ENCODE peak calls at places on chromosomes 7 and 10, in nine cellular contexts. One of them, this sample, is unnamed.

GRCh38 chr7:101169838-101170531 is 4.6 kb upstream of the VGF start:
- DNase-seq in IMR-90: peak
- DNase-seq in HCT116: no peak
- DNase-seq in stomach: peak
- DNase-seq in Caco-2: peak
- DNase-seq in mesendoderm: peak
- DNase-seq in lower lobe of right lung: peak
- DNase-seq in heart left ventricle: peak
- DNase-seq in effector memory CD4-positive, alpha-beta T cell: peak
- DNase-seq in this sample: peak

GRCh38 chr7:102396710-102397019 is 502 bp downstream of the PRKRIP1 start:
- DNase-seq in IMR-90: no peak
- DNase-seq in HCT116: no peak
- DNase-seq in stomach: no peak
- DNase-seq in Caco-2: no peak
- DNase-seq in mesendoderm: no peak
- DNase-seq in lower lobe of right lung: no peak
- DNase-seq in heart left ventricle: no peak
- DNase-seq in effector memory CD4-positive, alpha-beta T cell: no peak
- DNase-seq in this sample: no peak

GRCh38 chr10:127869329-127869728 is 23.4 kb downstream of the CLRN3 start:
- DNase-seq in IMR-90: no peak
- DNase-seq in HCT116: no peak
- DNase-seq in stomach: no peak
- DNase-seq in Caco-2: no peak
- DNase-seq in mesendoderm: no peak
- DNase-seq in lower lobe of right lung: no peak
- DNase-seq in heart left ventricle: no peak
- DNase-seq in effector memory CD4-positive, alpha-beta T cell: no peak
- DNase-seq in this sample: no peak

GRCh38 chr10:7826971-7827370 is 8.7 kb downstream of the TAF3 start:
- DNase-seq in IMR-90: peak
- DNase-seq in HCT116: no peak
- DNase-seq in stomach: no peak
- DNase-seq in Caco-2: peak
- DNase-seq in mesendoderm: peak
- DNase-seq in lower lobe of right lung: no peak
- DNase-seq in heart left ventricle: no peak
- DNase-seq in effector memory CD4-positive, alpha-beta T cell: no peak
- DNase-seq in this sample: no peak

GRCh38 chr10:113179966-113180365 is 229.9 kb downstream of the TCF7L2 start:
- DNase-seq in IMR-90: no peak
- DNase-seq in HCT116: no peak
- DNase-seq in stomach: no peak
- DNase-seq in Caco-2: no peak
- DNase-seq in mesendoderm: no peak
- DNase-seq in lower lobe of right lung: no peak
- DNase-seq in heart left ventricle: no peak
- DNase-seq in effector memory CD4-positive, alpha-beta T cell: no peak
- DNase-seq in this sample: no peak

GRCh38 chr7:46297515-46297914 is 376.4 kb upstream of the IGFBP3 start:
- DNase-seq in IMR-90: no peak
- DNase-seq in HCT116: no peak
- DNase-seq in stomach: no peak
- DNase-seq in Caco-2: no peak
- DNase-seq in mesendoderm: no peak
- DNase-seq in lower lobe of right lung: no peak
- DNase-seq in heart left ventricle: no peak
- DNase-seq in effector memory CD4-positive, alpha-beta T cell: no peak
- DNase-seq in this sample: no peak

GRCh38 chr7:36747969-36748574 is 23.8 kb upstream of the AOAH start:
- DNase-seq in IMR-90: no peak
- DNase-seq in HCT116: no peak
- DNase-seq in stomach: no peak
- DNase-seq in Caco-2: no peak
- DNase-seq in mesendoderm: no peak
- DNase-seq in lower lobe of right lung: no peak
- DNase-seq in heart left ventricle: no peak
- DNase-seq in effector memory CD4-positive, alpha-beta T cell: no peak
- DNase-seq in this sample: no peak

GRCh38 chr7:130380861-130381455 is 664 bp downstream of the CPA1 start:
- DNase-seq in IMR-90: no peak
- DNase-seq in HCT116: no peak
- DNase-seq in stomach: no peak
- DNase-seq in Caco-2: no peak
- DNase-seq in mesendoderm: no peak
- DNase-seq in lower lobe of right lung: no peak
- DNase-seq in heart left ventricle: no peak
- DNase-seq in effector memory CD4-positive, alpha-beta T cell: no peak
- DNase-seq in this sample: no peak

GRCh38 chr7:100894860-100895700 is 608 bp downstream of the ACHE start:
- DNase-seq in IMR-90: no peak
- DNase-seq in HCT116: no peak
- DNase-seq in stomach: peak
- DNase-seq in Caco-2: peak
- DNase-seq in mesendoderm: peak
- DNase-seq in lower lobe of right lung: no peak
- DNase-seq in heart left ventricle: peak
- DNase-seq in effector memory CD4-positive, alpha-beta T cell: peak
- DNase-seq in this sample: peak

GRCh38 chr7:148623586-148624282 is 33.2 kb downstream of the C7orf33 start:
- DNase-seq in IMR-90: peak
- DNase-seq in HCT116: no peak
- DNase-seq in stomach: no peak
- DNase-seq in Caco-2: no peak
- DNase-seq in mesendoderm: no peak
- DNase-seq in lower lobe of right lung: no peak
- DNase-seq in heart left ventricle: no peak
- DNase-seq in effector memory CD4-positive, alpha-beta T cell: no peak
- DNase-seq in this sample: no peak

GRCh38 chr10:78286675-78287074 is 253.0 kb downstream of the RPS24 start:
- DNase-seq in IMR-90: no peak
- DNase-seq in HCT116: no peak
- DNase-seq in stomach: no peak
- DNase-seq in Caco-2: no peak
- DNase-seq in mesendoderm: no peak
- DNase-seq in lower lobe of right lung: no peak
- DNase-seq in heart left ventricle: no peak
- DNase-seq in effector memory CD4-positive, alpha-beta T cell: no peak
- DNase-seq in this sample: no peak

GRCh38 chr10:78280604-78281003 is 246.9 kb downstream of the RPS24 start:
- DNase-seq in IMR-90: no peak
- DNase-seq in HCT116: no peak
- DNase-seq in stomach: no peak
- DNase-seq in Caco-2: no peak
- DNase-seq in mesendoderm: no peak
- DNase-seq in lower lobe of right lung: no peak
- DNase-seq in heart left ventricle: no peak
- DNase-seq in effector memory CD4-positive, alpha-beta T cell: no peak
- DNase-seq in this sample: no peak

GRCh38 chr10:78286186-78286585 is 252.5 kb downstream of the RPS24 start:
- DNase-seq in IMR-90: no peak
- DNase-seq in HCT116: no peak
- DNase-seq in stomach: no peak
- DNase-seq in Caco-2: no peak
- DNase-seq in mesendoderm: peak
- DNase-seq in lower lobe of right lung: no peak
- DNase-seq in heart left ventricle: no peak
- DNase-seq in effector memory CD4-positive, alpha-beta T cell: no peak
- DNase-seq in this sample: no peak

GRCh38 chr10:78281627-78282026 is 248.0 kb downstream of the RPS24 start:
- DNase-seq in IMR-90: no peak
- DNase-seq in HCT116: no peak
- DNase-seq in stomach: no peak
- DNase-seq in Caco-2: no peak
- DNase-seq in mesendoderm: no peak
- DNase-seq in lower lobe of right lung: no peak
- DNase-seq in heart left ventricle: no peak
- DNase-seq in effector memory CD4-positive, alpha-beta T cell: no peak
- DNase-seq in this sample: no peak

DNA sequence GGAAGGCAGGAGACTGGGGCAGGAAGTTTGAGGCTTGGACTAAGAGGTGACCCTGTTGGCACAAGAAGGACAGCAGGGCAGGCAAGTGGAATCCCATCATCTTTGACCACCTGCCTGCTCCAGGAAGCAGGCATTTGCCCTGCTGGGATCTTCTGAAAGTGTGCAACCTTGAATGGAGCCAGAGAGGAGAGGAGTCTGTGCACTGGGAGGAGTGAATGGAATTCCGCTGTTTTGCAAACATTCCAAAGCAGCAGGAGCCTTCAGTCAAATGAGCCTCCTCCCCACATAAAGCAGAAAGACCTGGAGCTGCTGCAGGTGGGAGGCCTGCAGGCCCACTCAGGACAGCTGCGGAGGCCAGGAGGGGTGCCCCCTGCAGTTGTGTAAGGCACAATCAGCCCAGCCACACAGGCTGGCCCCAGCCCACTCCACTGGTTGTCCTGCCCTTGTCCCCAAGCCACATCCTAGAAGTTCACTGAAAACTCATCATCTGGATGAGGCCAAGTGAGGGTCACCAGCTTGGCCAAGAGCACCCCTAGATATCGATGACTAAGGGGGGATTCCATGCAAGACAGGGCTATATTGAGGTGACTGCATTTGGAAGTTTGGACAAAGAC is 249.5 kb downstream of the RPS24 start:
- DNase-seq in IMR-90: no peak
- DNase-seq in HCT116: no peak
- DNase-seq in stomach: no peak
- DNase-seq in Caco-2: no peak
- DNase-seq in mesendoderm: peak
- DNase-seq in lower lobe of right lung: no peak
- DNase-seq in heart left ventricle: no peak
- DNase-seq in effector memory CD4-positive, alpha-beta T cell: no peak
- DNase-seq in this sample: no peak
- H3K4me3 ChIP-seq in IMR-90: no peak
- H3K4me3 ChIP-seq in HCT116: no peak
- H3K4me3 ChIP-seq in stomach: no peak
- H3K4me3 ChIP-seq in Caco-2: no peak
- H3K4me3 ChIP-seq in mesendoderm: no peak
- H3K4me3 ChIP-seq in lower lobe of right lung: no peak
- H3K4me3 ChIP-seq in heart left ventricle: no peak
- H3K4me3 ChIP-seq in effector memory CD4-positive, alpha-beta T cell: no peak
- H3K4me3 ChIP-seq in this sample: no peak

GRCh38 chr7:34133356-34133982 is 228.1 kb downstream of the BMPER start:
- DNase-seq in IMR-90: peak
- DNase-seq in HCT116: no peak
- DNase-seq in stomach: no peak
- DNase-seq in Caco-2: no peak
- DNase-seq in mesendoderm: peak
- DNase-seq in lower lobe of right lung: no peak
- DNase-seq in heart left ventricle: no peak
- DNase-seq in effector memory CD4-positive, alpha-beta T cell: no peak
- DNase-seq in this sample: no peak
- H3K4me3 ChIP-seq in IMR-90: peak
- H3K4me3 ChIP-seq in HCT116: no peak
- H3K4me3 ChIP-seq in stomach: no peak
- H3K4me3 ChIP-seq in Caco-2: no peak
- H3K4me3 ChIP-seq in mesendoderm: no peak
- H3K4me3 ChIP-seq in lower lobe of right lung: no peak
- H3K4me3 ChIP-seq in heart left ventricle: no peak
- H3K4me3 ChIP-seq in effector memory CD4-positive, alpha-beta T cell: no peak
- H3K4me3 ChIP-seq in this sample: no peak

DNA sequence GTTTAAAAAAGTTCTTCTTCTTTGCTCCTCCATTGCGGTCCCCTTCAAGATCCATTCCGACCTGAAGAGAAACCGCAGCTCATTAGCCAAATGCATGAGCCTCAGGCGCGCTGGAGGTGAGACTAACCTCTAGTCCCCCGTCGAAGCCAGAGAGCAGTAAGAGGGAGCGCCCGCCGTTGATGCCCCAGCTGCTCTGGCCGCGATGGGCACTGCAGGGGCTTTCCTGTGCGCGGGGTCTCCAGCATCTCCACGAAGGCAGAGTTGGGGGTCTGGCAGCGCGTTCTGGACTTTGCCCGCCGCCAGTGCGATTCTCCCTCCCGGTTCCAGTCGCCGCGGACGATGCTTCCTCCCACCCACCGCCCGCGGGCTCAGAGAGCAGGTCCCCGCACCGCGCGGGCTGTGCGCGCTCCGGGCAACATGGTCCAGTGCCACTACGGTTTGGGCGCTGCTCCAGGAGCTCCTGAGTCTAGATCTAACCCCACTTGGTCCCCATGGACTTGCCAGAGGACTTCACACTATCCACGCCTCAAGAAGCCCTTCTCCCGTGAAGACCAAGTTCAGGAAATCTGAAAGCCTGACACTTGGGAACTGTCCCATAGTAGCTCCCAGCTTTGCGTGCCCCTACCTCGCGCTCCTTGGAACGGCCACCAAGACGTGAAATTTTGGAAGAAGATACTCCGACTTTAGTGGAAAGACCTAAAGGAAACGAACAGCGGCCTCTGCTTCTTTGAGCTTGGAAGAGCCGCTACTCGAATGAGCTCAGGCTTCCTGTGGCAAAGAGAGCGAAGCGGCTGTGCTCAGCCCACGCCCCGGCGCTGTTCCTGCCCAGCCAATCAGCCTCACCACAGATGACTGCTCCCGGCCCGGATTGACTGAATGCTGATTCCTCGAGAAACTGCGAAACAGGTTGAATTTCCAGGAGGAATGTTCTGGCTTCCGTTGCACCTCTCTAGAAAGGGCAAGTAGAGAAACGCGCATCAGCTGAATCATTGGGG is at the start of gene ABCB1:
- DNase-seq in IMR-90: peak
- DNase-seq in HCT116: peak
- DNase-seq in stomach: peak
- DNase-seq in Caco-2: peak
- DNase-seq in mesendoderm: peak
- DNase-seq in lower lobe of right lung: peak
- DNase-seq in heart left ventricle: peak
- DNase-seq in effector memory CD4-positive, alpha-beta T cell: no peak
- DNase-seq in this sample: peak
- H3K4me3 ChIP-seq in IMR-90: peak
- H3K4me3 ChIP-seq in HCT116: peak
- H3K4me3 ChIP-seq in stomach: peak
- H3K4me3 ChIP-seq in Caco-2: peak
- H3K4me3 ChIP-seq in mesendoderm: no peak
- H3K4me3 ChIP-seq in lower lobe of right lung: peak
- H3K4me3 ChIP-seq in heart left ventricle: peak
- H3K4me3 ChIP-seq in effector memory CD4-positive, alpha-beta T cell: peak
- H3K4me3 ChIP-seq in this sample: peak

GRCh38 chr7:124930655-124931597 is 1.3 kb upstream of the POT1 start:
- DNase-seq in IMR-90: no peak
- DNase-seq in HCT116: no peak
- DNase-seq in stomach: no peak
- DNase-seq in Caco-2: no peak
- DNase-seq in mesendoderm: peak
- DNase-seq in lower lobe of right lung: no peak
- DNase-seq in heart left ventricle: no peak
- DNase-seq in effector memory CD4-positive, alpha-beta T cell: no peak
- DNase-seq in this sample: no peak

GRCh38 chr7:124929467-124930172 is at the start of gene POT1:
- DNase-seq in IMR-90: peak
- DNase-seq in HCT116: peak
- DNase-seq in stomach: peak
- DNase-seq in Caco-2: peak
- DNase-seq in mesendoderm: peak
- DNase-seq in lower lobe of right lung: peak
- DNase-seq in heart left ventricle: peak
- DNase-seq in effector memory CD4-positive, alpha-beta T cell: peak
- DNase-seq in this sample: peak

GRCh38 chr7:124924906-124925305 is 4.7 kb downstream of the POT1 start:
- DNase-seq in IMR-90: no peak
- DNase-seq in HCT116: no peak
- DNase-seq in stomach: no peak
- DNase-seq in Caco-2: no peak
- DNase-seq in mesendoderm: no peak
- DNase-seq in lower lobe of right lung: no peak
- DNase-seq in heart left ventricle: no peak
- DNase-seq in effector memory CD4-positive, alpha-beta T cell: no peak
- DNase-seq in this sample: no peak

GRCh38 chr7:124930173-124930623 is 573 bp upstream of the POT1 start:
- DNase-seq in IMR-90: no peak
- DNase-seq in HCT116: no peak
- DNase-seq in stomach: no peak
- DNase-seq in Caco-2: no peak
- DNase-seq in mesendoderm: no peak
- DNase-seq in lower lobe of right lung: no peak
- DNase-seq in heart left ventricle: no peak
- DNase-seq in effector memory CD4-positive, alpha-beta T cell: no peak
- DNase-seq in this sample: no peak
- H3K4me3 ChIP-seq in IMR-90: peak
- H3K4me3 ChIP-seq in HCT116: no peak
- H3K4me3 ChIP-seq in stomach: peak
- H3K4me3 ChIP-seq in Caco-2: peak
- H3K4me3 ChIP-seq in mesendoderm: no peak
- H3K4me3 ChIP-seq in lower lobe of right lung: peak
- H3K4me3 ChIP-seq in heart left ventricle: peak
- H3K4me3 ChIP-seq in effector memory CD4-positive, alpha-beta T cell: peak
- H3K4me3 ChIP-seq in this sample: peak